ENCODE peak calls at places on chromosomes 4 and X, in seven cellular contexts. X is brain microvascular endothelial cell, L is IMR-90, A is SHP77, J is DMS153, D is T-helper 1 cell, H is neural crest cell. W is an unnamed sample.

GRCh38 chr4:124851741-124852140 is 139.2 kb upstream of the ANKRD50 start:
- DNase-seq in J (no peak), D (no peak), X (no peak), H (no peak), A (no peak), L (no peak), W (no peak)

GRCh38 chr4:25030283-25031076 is at the start of gene LGI2:
- DNase-seq in D (no peak), H (peak), L (no peak), J (no peak), X (no peak), A (no peak), W (peak)

GRCh38 chr4:81084029-81084428 is 53.5 kb downstream of the BMP3 start:
- DNase-seq in J (peak), H (no peak), L (peak), X (peak), A (peak), D (no peak), W (peak)

GRCh38 chr4:55393461-55394320 is 2.1 kb upstream of the TMEM165 start:
- DNase-seq in L (peak), X (no peak), J (peak), H (no peak), D (no peak), A (peak), W (no peak)

GRCh38 chr4:16914208-16914607 is 15.8 kb upstream of the LDB2 start:
- DNase-seq in L (peak), J (peak), H (no peak), D (no peak), A (no peak), X (peak), W (peak)

GRCh38 chr4:4969298-4969697 is 50.0 kb downstream of the CYTL1 start:
- DNase-seq in D (no peak), L (peak), A (no peak), H (no peak), J (no peak), X (no peak), W (no peak)

GRCh38 chr4:15961778-15962510 is 1.0 kb downstream of the FGFBP2 start:
- DNase-seq in H (no peak), D (no peak), L (no peak), J (no peak), X (no peak), A (no peak), W (no peak)

GRCh38 chr4:22739933-22740332 is 47.2 kb downstream of the GBA3 start:
- DNase-seq in L (no peak), H (no peak), X (no peak), D (no peak), A (no peak), J (no peak), W (no peak)

GRCh38 chr4:181823645-181824044 is 419.6 kb upstream of the TENM3 start:
- DNase-seq in X (no peak), A (no peak), J (no peak), H (no peak), D (no peak), L (no peak), W (no peak)

GRCh38 chrX:102841706-102842003 is 95.4 kb upstream of the RAB40AL start:
- DNase-seq in X (no peak), H (no peak), J (no peak), L (no peak), A (no peak), D (no peak), W (no peak)

GRCh38 chrX:11143931-11144678 is 33.0 kb downstream of the HCCS start:
- DNase-seq in A (peak), J (peak), L (peak), D (peak), H (peak), X (peak), W (peak)

GRCh38 chrX:54045563-54046228 is 1.4 kb upstream of the PHF8 start:
- DNase-seq in J (peak), L (no peak), D (no peak), A (peak), X (no peak), H (no peak), W (peak)

GRCh38 chrX:72634321-72634720 is 61.7 kb upstream of the HDAC8 start:
- DNase-seq in D (no peak), X (no peak), L (no peak), A (no peak), J (no peak), H (no peak), W (peak)

GRCh38 chr4:139015948-139016451 is 419 bp downstream of the NOCT start:
- DNase-seq in A (no peak), D (peak), X (no peak), J (no peak), L (peak), H (no peak), W (peak)